ENCODE peak calls at places on chromosomes 13 and 19, in six cellular contexts. One of them, this sample, is unnamed.

GRCh38 chr19:9407827-9408226 is 27.5 kb downstream of the ZNF266 start:
- DNase-seq in WERI-Rb-1: no peak
- DNase-seq in vagina: no peak
- DNase-seq in left lung: no peak
- DNase-seq in endothelial cell of umbilical vein: no peak
- DNase-seq in tibial artery: no peak
- DNase-seq in this sample: no peak

GRCh38 chr13:31987535-31988170 is 43.9 kb upstream of the FRY start:
- DNase-seq in WERI-Rb-1: no peak
- DNase-seq in vagina: no peak
- DNase-seq in left lung: no peak
- DNase-seq in endothelial cell of umbilical vein: no peak
- DNase-seq in tibial artery: no peak
- DNase-seq in this sample: no peak

GRCh38 chr13:41905600-41906254 is 55.2 kb downstream of the VWA8 start:
- DNase-seq in WERI-Rb-1: no peak
- DNase-seq in vagina: no peak
- DNase-seq in left lung: no peak
- DNase-seq in endothelial cell of umbilical vein: peak
- DNase-seq in tibial artery: no peak
- DNase-seq in this sample: no peak

GRCh38 chr13:29591310-29591709 is 4.2 kb downstream of the SLC7A1 start:
- DNase-seq in WERI-Rb-1: no peak
- DNase-seq in vagina: no peak
- DNase-seq in left lung: no peak
- DNase-seq in endothelial cell of umbilical vein: peak
- DNase-seq in tibial artery: no peak
- DNase-seq in this sample: no peak

GRCh38 chr13:110923086-110923485 is 8.2 kb upstream of the ANKRD10 start:
- DNase-seq in WERI-Rb-1: no peak
- DNase-seq in vagina: no peak
- DNase-seq in left lung: no peak
- DNase-seq in endothelial cell of umbilical vein: no peak
- DNase-seq in tibial artery: no peak
- DNase-seq in this sample: peak

GRCh38 chr13:112696869-112697465 is 7.1 kb downstream of the ATP11A start:
- DNase-seq in WERI-Rb-1: no peak
- DNase-seq in vagina: no peak
- DNase-seq in left lung: peak
- DNase-seq in endothelial cell of umbilical vein: no peak
- DNase-seq in tibial artery: no peak
- DNase-seq in this sample: peak

GRCh38 chr13:44719857-44720671 is 143.9 kb upstream of the TSC22D1 start:
- DNase-seq in WERI-Rb-1: no peak
- DNase-seq in vagina: no peak
- DNase-seq in left lung: no peak
- DNase-seq in endothelial cell of umbilical vein: peak
- DNase-seq in tibial artery: peak
- DNase-seq in this sample: no peak

GRCh38 chr19:679418-680286 is 3.5 kb downstream of the FSTL3 start:
- DNase-seq in WERI-Rb-1: peak
- DNase-seq in vagina: no peak
- DNase-seq in left lung: peak
- DNase-seq in endothelial cell of umbilical vein: peak
- DNase-seq in tibial artery: peak
- DNase-seq in this sample: peak

GRCh38 chr13:112117258-112117954 is 50.5 kb downstream of the SOX1 start:
- DNase-seq in WERI-Rb-1: peak
- DNase-seq in vagina: no peak
- DNase-seq in left lung: peak
- DNase-seq in endothelial cell of umbilical vein: no peak
- DNase-seq in tibial artery: no peak
- DNase-seq in this sample: peak

GRCh38 chr13:98207411-98207810 is 30.3 kb upstream of the RNF113B start:
- DNase-seq in WERI-Rb-1: no peak
- DNase-seq in vagina: no peak
- DNase-seq in left lung: no peak
- DNase-seq in endothelial cell of umbilical vein: no peak
- DNase-seq in tibial artery: no peak
- DNase-seq in this sample: no peak

GRCh38 chr19:19533826-19534225 is 4.2 kb upstream of the CILP2 start:
- DNase-seq in WERI-Rb-1: peak
- DNase-seq in vagina: no peak
- DNase-seq in left lung: no peak
- DNase-seq in endothelial cell of umbilical vein: no peak
- DNase-seq in tibial artery: no peak
- DNase-seq in this sample: no peak

GRCh38 chr19:3402631-3403443 is 36.5 kb downstream of the NFIC start:
- DNase-seq in WERI-Rb-1: no peak
- DNase-seq in vagina: no peak
- DNase-seq in left lung: no peak
- DNase-seq in endothelial cell of umbilical vein: no peak
- DNase-seq in tibial artery: no peak
- DNase-seq in this sample: no peak

GRCh38 chr19:3403489-3404323 is 37.3 kb downstream of the NFIC start:
- DNase-seq in WERI-Rb-1: no peak
- DNase-seq in vagina: no peak
- DNase-seq in left lung: peak
- DNase-seq in endothelial cell of umbilical vein: peak
- DNase-seq in tibial artery: peak
- DNase-seq in this sample: peak

GRCh38 chr19:3404324-3405260 is 38.2 kb downstream of the NFIC start:
- DNase-seq in WERI-Rb-1: no peak
- DNase-seq in vagina: no peak
- DNase-seq in left lung: peak
- DNase-seq in endothelial cell of umbilical vein: peak
- DNase-seq in tibial artery: peak
- DNase-seq in this sample: peak

GRCh38 chr19:3406571-3407111 is 40.3 kb downstream of the NFIC start:
- DNase-seq in WERI-Rb-1: no peak
- DNase-seq in vagina: no peak
- DNase-seq in left lung: no peak
- DNase-seq in endothelial cell of umbilical vein: no peak
- DNase-seq in tibial artery: no peak
- DNase-seq in this sample: no peak

GRCh38 chr19:3405261-3405653 is 38.9 kb downstream of the NFIC start:
- DNase-seq in WERI-Rb-1: no peak
- DNase-seq in vagina: no peak
- DNase-seq in left lung: no peak
- DNase-seq in endothelial cell of umbilical vein: no peak
- DNase-seq in tibial artery: no peak
- DNase-seq in this sample: no peak
- H3K4me3 ChIP-seq in WERI-Rb-1: no peak
- H3K4me3 ChIP-seq in vagina: peak
- H3K4me3 ChIP-seq in left lung: peak
- H3K4me3 ChIP-seq in endothelial cell of umbilical vein: no peak
- H3K4me3 ChIP-seq in tibial artery: peak
- H3K4me3 ChIP-seq in this sample: peak

DNA sequence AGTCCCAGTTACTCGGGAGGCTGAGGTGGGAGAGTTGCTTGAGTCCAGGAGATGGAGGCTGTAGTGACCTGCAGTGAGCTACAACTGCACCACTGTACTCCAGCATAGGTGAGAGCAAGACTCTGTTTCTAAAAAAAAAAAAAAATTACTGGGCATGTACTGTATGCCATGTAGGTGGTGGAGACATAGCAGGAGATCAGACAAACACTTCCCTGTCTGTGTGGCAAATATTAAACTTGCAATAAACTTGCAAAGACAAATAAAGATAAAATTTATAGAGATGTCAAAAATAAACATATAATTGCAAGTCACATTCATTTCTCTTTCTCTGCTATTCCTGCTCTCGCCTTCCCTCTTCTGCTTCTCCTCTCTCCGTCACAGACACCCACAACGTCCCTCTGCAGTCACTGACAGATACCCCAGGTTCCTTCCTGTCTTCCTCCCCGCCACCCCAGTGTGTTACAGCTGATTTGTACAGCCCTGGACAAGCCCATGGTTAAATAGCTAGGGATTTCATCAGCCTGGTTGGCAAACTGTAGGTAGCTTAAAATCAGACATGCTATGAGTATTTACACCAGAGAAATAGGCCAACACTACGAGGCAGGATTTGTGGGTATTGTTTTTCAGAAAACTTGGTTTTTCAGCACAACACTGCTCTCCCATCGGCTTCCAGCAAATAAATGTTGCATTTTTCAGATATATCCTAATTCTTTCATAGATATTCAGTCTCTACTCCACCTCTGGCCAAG is 1.3 kb upstream of the CD177 start:
- DNase-seq in WERI-Rb-1: no peak
- DNase-seq in vagina: no peak
- DNase-seq in left lung: no peak
- DNase-seq in endothelial cell of umbilical vein: no peak
- DNase-seq in tibial artery: no peak
- DNase-seq in this sample: no peak
- H3K27ac ChIP-seq in WERI-Rb-1: peak
- H3K27ac ChIP-seq in vagina: no peak
- H3K27ac ChIP-seq in left lung: no peak
- H3K27ac ChIP-seq in endothelial cell of umbilical vein: no peak
- H3K27ac ChIP-seq in tibial artery: no peak
- H3K27ac ChIP-seq in this sample: no peak

DNA sequence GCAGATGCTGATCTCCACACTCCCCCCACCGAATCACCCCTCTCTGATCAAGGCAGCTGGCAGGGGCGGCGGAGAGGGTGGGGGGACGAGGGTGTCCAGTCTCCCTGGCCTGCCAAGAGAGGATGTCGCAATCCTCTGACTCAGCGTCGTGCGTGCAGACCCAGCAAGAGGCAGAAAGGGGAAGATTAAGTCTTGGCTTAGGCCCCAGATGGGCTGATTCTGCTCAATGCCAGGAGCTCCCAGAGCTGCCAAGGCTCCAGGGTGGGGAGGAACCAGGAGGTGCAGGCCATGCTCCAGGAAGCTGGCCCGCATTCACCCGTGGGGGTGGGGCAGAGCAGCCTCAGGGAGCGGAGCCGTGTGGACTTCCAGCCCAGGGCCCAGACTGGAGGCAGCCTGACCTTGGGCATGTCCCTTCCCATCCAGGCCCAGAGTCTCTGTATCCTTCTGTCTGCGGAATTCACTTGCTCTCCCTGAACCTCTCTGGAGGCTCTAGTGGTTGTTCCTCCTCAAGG is 6.6 kb upstream of the BCL3 start:
- DNase-seq in WERI-Rb-1: peak
- DNase-seq in vagina: peak
- DNase-seq in left lung: peak
- DNase-seq in endothelial cell of umbilical vein: peak
- DNase-seq in tibial artery: peak
- DNase-seq in this sample: peak
- H3K4me3 ChIP-seq in WERI-Rb-1: no peak
- H3K4me3 ChIP-seq in vagina: no peak
- H3K4me3 ChIP-seq in left lung: no peak
- H3K4me3 ChIP-seq in endothelial cell of umbilical vein: no peak
- H3K4me3 ChIP-seq in tibial artery: no peak
- H3K4me3 ChIP-seq in this sample: peak

DNA sequence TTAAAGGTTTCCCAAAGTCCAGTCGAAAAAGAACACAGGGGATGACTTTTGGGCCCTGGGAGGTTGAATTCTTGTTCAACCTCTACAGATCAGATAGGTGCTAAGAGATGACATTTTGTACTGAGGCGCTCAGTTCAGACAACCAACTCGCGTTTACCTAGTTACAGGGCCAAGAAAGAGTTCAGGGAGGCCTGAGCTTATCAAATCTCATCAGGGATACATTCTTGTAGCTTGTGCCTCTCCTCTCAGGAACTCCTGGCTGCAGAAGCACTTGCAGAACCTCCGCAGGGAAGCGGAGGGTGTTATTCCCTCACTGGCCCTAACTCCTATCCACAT is 825 bp downstream of the ZNF776 start:
- DNase-seq in WERI-Rb-1: no peak
- DNase-seq in vagina: no peak
- DNase-seq in left lung: no peak
- DNase-seq in endothelial cell of umbilical vein: no peak
- DNase-seq in tibial artery: no peak
- DNase-seq in this sample: no peak
- H3K27ac ChIP-seq in WERI-Rb-1: peak
- H3K27ac ChIP-seq in vagina: no peak
- H3K27ac ChIP-seq in left lung: peak
- H3K27ac ChIP-seq in endothelial cell of umbilical vein: no peak
- H3K27ac ChIP-seq in tibial artery: no peak
- H3K27ac ChIP-seq in this sample: no peak

This sample was measured in coronary artery.